ENCODE peak calls at places on chromosomes 3 and 15, in seven cellular contexts. B, I, L, R, N, M and C are unnamed samples.

GRCh38 chr3:121431717-121432517 is 113.9 kb downstream of the POLQ start:
- DNase-seq in N (peak), B (peak), L (no peak), M (no peak), R (no peak), I (peak), C (no peak)

GRCh38 chr15:28123408-28124023 is 24.4 kb upstream of the OCA2 start:
- DNase-seq in N (peak), R (peak), I (peak), L (peak), M (peak), B (peak), C (no peak)

GRCh38 chr3:5258526-5258925 is 71.0 kb downstream of the EDEM1 start:
- DNase-seq in M (no peak), N (no peak), B (no peak), L (no peak), I (no peak), R (no peak), C (no peak)

GRCh38 chr15:82663186-82663600 is 16.0 kb upstream of the CPEB1 start:
- DNase-seq in I (peak), R (peak), N (peak), M (peak), L (no peak), B (no peak), C (no peak)

GRCh38 chr3:72661115-72661457 is 187.2 kb downstream of the SHQ1 start:
- DNase-seq in B (no peak), R (no peak), L (peak), N (no peak), M (peak), I (no peak), C (no peak)

GRCh38 chr3:130829575-130829947 is 64.3 kb upstream of the ATP2C1 start:
- DNase-seq in B (no peak), N (no peak), M (no peak), R (no peak), I (no peak), L (no peak), C (no peak)

GRCh38 chr15:40377606-40378005 is 4.9 kb upstream of the KNSTRN start:
- DNase-seq in I (no peak), B (no peak), N (no peak), L (no peak), R (no peak), M (no peak), C (no peak)

GRCh38 chr3:45635475-45636256 is 41.1 kb downstream of the LIMD1 start:
- DNase-seq in L (no peak), M (no peak), B (peak), I (no peak), N (no peak), R (no peak), C (no peak)

GRCh38 chr3:46719735-46720271 is 2.1 kb upstream of the PRSS50 start:
- DNase-seq in B (no peak), N (no peak), I (no peak), R (peak), M (peak), L (no peak), C (no peak)

GRCh38 chr3:13019243-13019701 is 54.0 kb downstream of the IQSEC1 start:
- DNase-seq in L (no peak), I (peak), N (no peak), B (peak), R (no peak), M (peak), C (peak)

GRCh38 chr15:56919708-56920637 is 1.5 kb downstream of the TCF12 start:
- DNase-seq in B (peak), N (peak), M (peak), I (peak), R (peak), L (peak), C (no peak)

GRCh38 chr3:73623996-73624362 is 762 bp downstream of the PDZRN3 start:
- DNase-seq in N (no peak), R (peak), L (peak), I (no peak), B (peak), M (peak), C (no peak)

GRCh38 chr3:142915636-142916035 is 26.8 kb upstream of the PCOLCE2 start:
- DNase-seq in R (no peak), I (no peak), L (no peak), M (no peak), N (no peak), B (no peak), C (no peak)

GRCh38 chr3:33060609-33061337 is 36.2 kb downstream of the GLB1 start:
- DNase-seq in R (no peak), M (no peak), B (no peak), N (no peak), I (no peak), L (no peak), C (peak)

GRCh38 chr3:101632586-101632985 is 44.3 kb downstream of the ZBTB11 start:
- DNase-seq in L (no peak), N (no peak), I (no peak), B (no peak), R (no peak), M (no peak), C (peak)

GRCh38 chr3:149026718-149027117 is 35.4 kb downstream of the GYG1 start:
- DNase-seq in B (no peak), N (no peak), R (no peak), I (no peak), M (no peak), L (no peak), C (no peak)

GRCh38 chr3:71728632-71729342 is 3.6 kb upstream of the EIF4E3 start:
- DNase-seq in L (peak), N (no peak), B (no peak), I (no peak), M (no peak), R (no peak), C (no peak)

GRCh38 chr15:45919806-45920205 is 285.0 kb downstream of the SQOR start:
- DNase-seq in N (peak), R (no peak), M (no peak), L (no peak), I (no peak), B (peak), C (no peak)

GRCh38 chr3:5006755-5007202 is 27.5 kb downstream of the BHLHE40 start:
- DNase-seq in L (no peak), R (peak), B (no peak), I (no peak), N (no peak), M (no peak), C (peak)

GRCh38 chr3:129745253-129745652 is 138.8 kb upstream of the PLXND1 start:
- DNase-seq in B (peak), R (peak), N (no peak), I (no peak), L (peak), M (no peak), C (no peak)

GRCh38 chr3:194282436-194283122 is 68.5 kb downstream of the CPN2 start:
- DNase-seq in L (no peak), N (no peak), B (no peak), M (no peak), R (peak), I (no peak), C (peak)

GRCh38 chr15:90286678-90287077 is 21.2 kb downstream of the NGRN start:
- DNase-seq in R (no peak), B (no peak), N (peak), I (peak), L (no peak), M (no peak), C (no peak)

GRCh38 chr15:75104804-75105557 is 81.6 kb downstream of the PPCDC start:
- DNase-seq in B (peak), R (no peak), N (peak), I (peak), M (no peak), L (no peak), C (no peak)

GRCh38 chr3:15102833-15103232 is 3.9 kb upstream of the RBSN start:
- DNase-seq in N (no peak), R (no peak), I (no peak), L (no peak), B (no peak), M (no peak), C (no peak)

GRCh38 chr3:143951351-143951971 is 20.2 kb upstream of the DIPK2A start:
- DNase-seq in L (peak), B (peak), I (peak), R (peak), M (no peak), N (peak), C (no peak)

GRCh38 chr3:147387550-147388394 is 18.6 kb downstream of the ZIC4 start:
- DNase-seq in L (no peak), N (no peak), R (no peak), I (no peak), B (no peak), M (no peak), C (no peak)

GRCh38 chr3:47429476-47430270 is 46.1 kb downstream of the SCAP start:
- DNase-seq in M (peak), B (no peak), L (no peak), I (no peak), N (no peak), R (no peak), C (no peak)

GRCh38 chr3:26460975-26461374 is 161.6 kb upstream of the LRRC3B start:
- DNase-seq in B (no peak), R (no peak), M (no peak), N (no peak), L (no peak), I (no peak), C (no peak)

GRCh38 chr15:40776537-40777141 is 6.9 kb downstream of the C15orf62 start:
- DNase-seq in M (peak), B (no peak), R (no peak), I (peak), L (no peak), N (no peak), C (peak)

GRCh38 chr3:71991681-71992080 is 206.7 kb upstream of the PROK2 start:
- DNase-seq in B (no peak), N (no peak), M (no peak), I (no peak), L (no peak), R (no peak), C (no peak)

GRCh38 chr3:46579756-46580286 is 13.7 kb upstream of the LRRC2 start:
- DNase-seq in B (no peak), M (no peak), I (no peak), N (no peak), L (no peak), R (no peak), C (no peak)

GRCh38 chr3:181896605-181897004 is 184.9 kb downstream of the SOX2 start:
- DNase-seq in M (no peak), L (no peak), N (no peak), B (no peak), I (no peak), R (no peak), C (no peak)

GRCh38 chr3:150376001-150376848 is 31.9 kb upstream of the TSC22D2 start:
- DNase-seq in L (no peak), B (no peak), I (no peak), N (peak), R (no peak), M (no peak), C (no peak)

GRCh38 chr3:150084128-150084527 is 113.4 kb upstream of the PFN2 start:
- DNase-seq in M (no peak), N (no peak), L (no peak), R (no peak), I (no peak), B (no peak), C (no peak)

GRCh38 chr3:62874398-62875102 is 666 bp downstream of the CADPS start:
- DNase-seq in N (no peak), I (no peak), M (no peak), L (peak), B (no peak), R (peak), C (no peak)

GRCh38 chr15:69317392-69317841 is 18.7 kb downstream of the PAQR5 start:
- DNase-seq in M (no peak), I (no peak), R (no peak), B (no peak), N (no peak), L (no peak), C (no peak)

GRCh38 chr3:141243295-141243707 is 11.7 kb downstream of the PXYLP1 start:
- DNase-seq in B (peak), M (no peak), R (no peak), N (no peak), I (no peak), L (peak), C (no peak)

GRCh38 chr15:74964794-74965193 is 8.2 kb upstream of the RPP25 start:
- DNase-seq in R (no peak), M (no peak), B (peak), L (no peak), N (peak), I (peak), C (no peak)

GRCh38 chr15:88982304-88982945 is 69.2 kb upstream of the MFGE8 start:
- DNase-seq in R (peak), B (peak), M (peak), L (no peak), I (peak), N (no peak), C (no peak)

GRCh38 chr3:55294557-55294956 is 192.5 kb downstream of the WNT5A start:
- DNase-seq in N (no peak), B (no peak), I (no peak), M (no peak), R (peak), L (no peak), C (no peak)

DNA sequence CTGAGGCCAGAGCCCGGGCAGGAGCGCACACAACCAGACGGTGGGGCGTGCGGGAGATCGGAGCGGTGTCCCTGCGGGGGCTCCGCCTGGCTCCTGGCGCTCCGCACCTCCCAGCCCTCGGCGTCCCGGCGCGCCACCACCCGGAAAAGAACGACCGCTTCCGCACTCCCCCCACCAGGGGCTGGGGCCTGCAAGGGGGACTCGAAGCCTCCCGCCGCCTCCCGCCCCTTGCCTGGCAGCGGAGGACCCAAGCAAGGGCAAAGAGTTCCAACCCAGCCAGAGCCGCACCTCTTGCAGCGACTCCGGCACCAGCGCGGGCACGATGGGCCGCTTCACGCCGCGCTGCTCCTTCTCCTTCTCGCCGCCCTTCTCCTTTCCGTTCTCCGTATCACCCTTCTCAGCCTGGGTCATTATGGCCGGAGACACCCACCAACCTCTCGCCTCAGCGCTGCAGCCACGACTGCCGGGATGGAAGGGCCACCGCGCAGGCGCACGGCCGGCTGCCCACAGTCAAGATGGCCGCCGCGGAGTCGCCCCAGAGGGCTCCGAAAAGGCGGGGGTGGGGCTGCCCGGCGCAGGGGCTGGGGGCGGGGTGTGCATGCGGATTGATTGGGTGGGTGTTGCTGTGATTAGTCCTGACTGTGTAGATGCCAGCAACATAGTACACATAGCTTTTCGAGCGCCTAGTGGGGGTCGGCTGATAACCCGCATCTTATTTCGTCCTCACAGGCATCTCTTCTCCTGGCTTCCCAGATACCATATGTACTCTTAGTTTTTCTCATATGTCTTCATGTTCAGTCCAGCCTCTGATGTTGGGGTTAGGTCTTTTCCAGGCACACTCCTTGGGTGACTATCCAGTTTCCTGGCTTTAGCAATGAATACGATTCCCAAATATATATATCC is at the start of gene ACTR8:
- DNase-seq in L (peak), I (peak), N (peak), R (peak), B (peak), M (peak), C (peak)
- H3K27ac ChIP-seq in L (peak), I (peak), N (peak), R (peak), B (peak), M (peak), C (peak)

GRCh38 chr3:185693985-185694675 is 108.0 kb downstream of the SENP2 start:
- DNase-seq in I (no peak), R (no peak), M (no peak), L (no peak), B (no peak), N (peak), C (no peak)
- H3K27ac ChIP-seq in I (no peak), R (no peak), M (no peak), L (no peak), B (peak), N (no peak), C (no peak)

GRCh38 chr3:133115178-133115577 is 77.0 kb downstream of the TMEM108 start:
- DNase-seq in L (no peak), R (no peak), N (no peak), I (no peak), B (peak), M (no peak), C (no peak)

GRCh38 chr3:133117342-133117741 is 79.2 kb downstream of the TMEM108 start:
- DNase-seq in I (no peak), M (no peak), B (no peak), L (no peak), R (no peak), N (no peak), C (no peak)

GRCh38 chr3:133113526-133113925 is 75.3 kb downstream of the TMEM108 start:
- DNase-seq in N (no peak), B (peak), L (no peak), I (no peak), M (no peak), R (no peak), C (no peak)

GRCh38 chr3:133112666-133113065 is 74.5 kb downstream of the TMEM108 start:
- DNase-seq in B (peak), I (no peak), M (no peak), N (no peak), R (no peak), L (no peak), C (no peak)

GRCh38 chr3:133114198-133114597 is 76.0 kb downstream of the TMEM108 start:
- DNase-seq in B (no peak), I (no peak), R (no peak), M (no peak), L (no peak), N (no peak), C (no peak)
- H3K27ac ChIP-seq in B (peak), I (no peak), R (no peak), M (no peak), L (no peak), N (no peak), C (no peak)

DNA sequence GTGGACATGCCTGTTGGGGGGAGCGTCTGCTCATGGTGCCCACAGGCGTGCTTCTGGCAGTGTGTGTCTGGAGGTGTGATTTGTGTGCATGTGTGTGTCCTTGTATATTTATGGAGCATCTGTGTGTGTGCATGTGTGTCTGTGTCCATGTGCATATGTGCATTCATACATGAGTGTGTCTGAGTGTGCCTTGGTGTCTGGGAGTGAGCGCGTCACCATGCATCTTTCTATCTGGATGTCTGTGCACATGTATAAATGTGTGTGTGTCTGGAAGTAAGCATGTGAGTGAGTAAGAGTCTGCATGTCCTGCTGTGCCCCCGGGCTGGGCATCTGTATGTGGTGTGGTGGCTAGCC is 58.1 kb upstream of the PRR23E start:
- DNase-seq in M (no peak), I (no peak), L (no peak), N (no peak), B (no peak), R (no peak), C (no peak)
- H3K27ac ChIP-seq in M (peak), I (no peak), L (peak), N (no peak), B (no peak), R (peak), C (no peak)

GRCh38 chr15:85000937-85001336 is 19.3 kb downstream of the PDE8A start:
- DNase-seq in M (no peak), R (no peak), I (no peak), L (no peak), N (peak), B (no peak), C (no peak)
- H3K27ac ChIP-seq in M (no peak), R (no peak), I (no peak), L (peak), N (no peak), B (no peak), C (no peak)

DNA sequence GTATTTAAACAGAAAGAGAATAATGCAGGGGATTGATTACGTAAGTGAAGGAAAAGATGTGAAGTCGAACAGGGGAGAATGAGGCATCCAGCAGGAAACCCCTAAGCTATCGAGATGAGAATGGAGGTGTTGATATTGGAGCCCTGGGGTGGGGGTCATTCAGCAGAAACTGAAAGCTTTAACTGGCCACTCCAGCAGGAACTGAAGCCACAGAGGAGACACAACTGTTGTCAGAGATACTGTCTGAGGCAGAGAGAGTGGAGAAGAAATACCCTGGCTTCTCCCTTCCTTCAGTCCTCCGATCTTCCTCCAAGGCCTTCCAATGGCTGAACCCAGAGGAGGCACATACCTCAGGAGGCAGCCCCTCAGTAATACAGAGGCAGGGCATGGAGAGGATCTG is 152.4 kb downstream of the THRB start:
- DNase-seq in M (no peak), B (no peak), R (no peak), N (no peak), L (no peak), I (no peak), C (no peak)
- H3K27ac ChIP-seq in M (no peak), B (no peak), R (no peak), N (no peak), L (no peak), I (no peak), C (no peak)

GRCh38 chr3:51966941-51967383 is 292 bp downstream of the PCBP4 start:
- DNase-seq in I (no peak), R (no peak), B (no peak), M (no peak), N (no peak), L (no peak), C (no peak)
- H3K27ac ChIP-seq in I (no peak), R (no peak), B (no peak), M (peak), N (peak), L (peak), C (peak)

GRCh38 chr15:77070180-77070499 is 769 bp downstream of the TSPAN3 start:
- DNase-seq in R (no peak), L (no peak), B (no peak), M (no peak), I (no peak), N (no peak), C (no peak)
- H3K27ac ChIP-seq in R (peak), L (peak), B (peak), M (peak), I (peak), N (peak), C (peak)

GRCh38 chr3:139532996-139533395 is 6.5 kb downstream of the RBP1 start:
- DNase-seq in B (no peak), R (peak), L (peak), M (no peak), I (no peak), N (peak), C (no peak)
- H3K27ac ChIP-seq in B (peak), R (no peak), L (peak), M (no peak), I (no peak), N (no peak), C (peak)